ENCODE peak calls at places on chromosome 12, in five cellular contexts. One of them, this sample, is unnamed. For H3K4me1, the result is how much of the 10 kb centered on the place peaks cover.

GRCh38 chr12:30757316-30757715 is 2.6 kb upstream of the CAPRIN2 start:
- DNase-seq in sigmoid colon: no peak
- DNase-seq in tibial artery: no peak
- DNase-seq in Karpas-422: no peak
- DNase-seq in PC-3: no peak
- DNase-seq in this sample: no peak

GRCh38 chr12:56257491-56258067 is 605 bp downstream of the ANKRD52 start:
- DNase-seq in sigmoid colon: no peak
- DNase-seq in PC-3: peak
- DNase-seq in tibial artery: no peak
- DNase-seq in Karpas-422: no peak
- DNase-seq in this sample: peak

GRCh38 chr12:112906712-112907414 is at the start of gene OAS1:
- DNase-seq in sigmoid colon: no peak
- DNase-seq in tibial artery: peak
- DNase-seq in Karpas-422: peak
- DNase-seq in PC-3: peak
- DNase-seq in this sample: peak

GRCh38 chr12:122672515-122672914 is 30.6 kb downstream of the HCAR2 start:
- DNase-seq in Karpas-422: no peak
- DNase-seq in tibial artery: no peak
- DNase-seq in PC-3: no peak
- DNase-seq in sigmoid colon: no peak
- DNase-seq in this sample: no peak

GRCh38 chr12:32312049-32312670 is 87.2 kb upstream of the FGD4 start:
- DNase-seq in tibial artery: no peak
- DNase-seq in Karpas-422: peak
- DNase-seq in sigmoid colon: no peak
- DNase-seq in PC-3: peak
- DNase-seq in this sample: peak

GRCh38 chr12:4116251-4117111 is 157.1 kb upstream of the CCND2 start:
- DNase-seq in tibial artery: no peak
- DNase-seq in sigmoid colon: peak
- DNase-seq in PC-3: no peak
- DNase-seq in Karpas-422: peak
- DNase-seq in this sample: peak

GRCh38 chr12:104456417-104456949 is at the start of gene CHST11:
- DNase-seq in Karpas-422: no peak
- DNase-seq in PC-3: peak
- DNase-seq in sigmoid colon: peak
- DNase-seq in tibial artery: peak
- DNase-seq in this sample: peak

GRCh38 chr12:69007166-69007857 is 74.3 kb upstream of the CPM start:
- DNase-seq in tibial artery: no peak
- DNase-seq in PC-3: peak
- DNase-seq in sigmoid colon: no peak
- DNase-seq in Karpas-422: no peak
- DNase-seq in this sample: no peak

GRCh38 chr12:69688021-69688420 is 11.1 kb downstream of the BEST3 start:
- DNase-seq in Karpas-422: no peak
- DNase-seq in sigmoid colon: no peak
- DNase-seq in PC-3: peak
- DNase-seq in tibial artery: no peak
- DNase-seq in this sample: peak

GRCh38 chr12:106042091-106042490 is 96.7 kb downstream of the NUAK1 start:
- DNase-seq in Karpas-422: no peak
- DNase-seq in tibial artery: no peak
- DNase-seq in sigmoid colon: no peak
- DNase-seq in PC-3: peak
- DNase-seq in this sample: no peak

GRCh38 chr12:46701356-46701755 is 124.4 kb downstream of the SLC38A4 start:
- DNase-seq in PC-3: no peak
- DNase-seq in Karpas-422: no peak
- DNase-seq in tibial artery: no peak
- DNase-seq in sigmoid colon: no peak
- DNase-seq in this sample: peak

DNA sequence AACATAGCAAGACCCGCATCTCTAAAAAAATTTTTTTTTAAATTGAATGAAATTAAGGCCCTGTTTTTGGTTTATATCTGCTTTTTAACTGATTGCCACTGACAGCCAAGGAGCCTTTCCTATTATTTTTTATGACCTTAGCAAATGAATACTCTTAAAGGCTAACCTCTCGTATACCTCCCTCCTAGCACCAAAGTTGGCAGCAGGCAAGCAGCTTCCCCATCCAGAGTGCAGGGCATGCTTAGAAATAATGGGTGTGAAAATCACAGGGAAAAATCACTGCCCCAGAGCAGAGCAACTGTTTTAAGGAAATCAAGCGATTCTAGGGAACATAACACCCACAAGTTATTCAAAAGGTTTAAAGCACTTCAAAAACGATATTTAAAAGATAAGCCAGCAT is 20.7 kb downstream of the HAL start:
- DNase-seq in sigmoid colon: no peak
- DNase-seq in tibial artery: no peak
- DNase-seq in Karpas-422: no peak
- DNase-seq in PC-3: no peak
- DNase-seq in this sample: no peak
- H3K4me1 ChIP-seq in sigmoid colon: under half
- H3K4me1 ChIP-seq in tibial artery: under half
- H3K4me1 ChIP-seq in Karpas-422: under half
- H3K4me1 ChIP-seq in PC-3: under half
- H3K4me1 ChIP-seq in this sample: under half

DNA sequence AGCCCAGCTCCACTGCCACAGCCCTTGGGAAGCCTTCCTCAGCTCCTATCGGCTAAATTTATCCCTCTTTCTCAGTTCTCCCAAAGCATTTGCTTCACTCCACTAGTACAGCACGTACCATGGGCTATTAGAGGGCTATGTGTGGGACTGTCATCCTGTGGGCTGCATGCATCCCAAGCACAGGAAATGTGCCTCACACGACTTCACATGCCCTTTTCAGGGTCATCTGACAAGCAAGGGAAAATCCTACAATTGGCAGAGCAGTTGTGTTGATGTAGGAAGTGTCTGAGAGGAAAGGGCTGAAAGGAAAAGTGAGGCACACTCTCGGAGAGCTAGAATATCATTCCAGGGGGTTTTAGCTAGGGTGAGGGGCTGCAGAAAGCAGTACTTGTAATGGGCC is 47.6 kb downstream of the NINJ2 start:
- DNase-seq in tibial artery: no peak
- DNase-seq in PC-3: no peak
- DNase-seq in Karpas-422: no peak
- DNase-seq in sigmoid colon: no peak
- DNase-seq in this sample: no peak
- H3K4me1 ChIP-seq in tibial artery: under half
- H3K4me1 ChIP-seq in PC-3: under half
- H3K4me1 ChIP-seq in Karpas-422: under half
- H3K4me1 ChIP-seq in sigmoid colon: under half
- H3K4me1 ChIP-seq in this sample: under half

GRCh38 chr12:6774557-6775062 is 2.3 kb downstream of the LAG3 start:
- DNase-seq in Karpas-422: no peak
- DNase-seq in tibial artery: no peak
- DNase-seq in sigmoid colon: no peak
- DNase-seq in PC-3: no peak
- DNase-seq in this sample: no peak

GRCh38 chr12:6772729-6773661 is 675 bp downstream of the LAG3 start:
- DNase-seq in Karpas-422: no peak
- DNase-seq in sigmoid colon: no peak
- DNase-seq in PC-3: no peak
- DNase-seq in tibial artery: no peak
- DNase-seq in this sample: no peak

GRCh38 chr12:6775185-6775770 is 3.0 kb downstream of the LAG3 start:
- DNase-seq in sigmoid colon: no peak
- DNase-seq in tibial artery: no peak
- DNase-seq in Karpas-422: no peak
- DNase-seq in PC-3: no peak
- DNase-seq in this sample: no peak

GRCh38 chr12:6772331-6772695 is at the start of gene LAG3:
- DNase-seq in tibial artery: no peak
- DNase-seq in Karpas-422: no peak
- DNase-seq in PC-3: no peak
- DNase-seq in sigmoid colon: no peak
- DNase-seq in this sample: no peak

GRCh38 chr12:6773662-6774351 is 1.5 kb downstream of the LAG3 start:
- DNase-seq in Karpas-422: no peak
- DNase-seq in sigmoid colon: no peak
- DNase-seq in tibial artery: no peak
- DNase-seq in PC-3: no peak
- DNase-seq in this sample: no peak
- H3K4me1 ChIP-seq in Karpas-422: under half
- H3K4me1 ChIP-seq in sigmoid colon: half or more
- H3K4me1 ChIP-seq in tibial artery: under half
- H3K4me1 ChIP-seq in PC-3: under half
- H3K4me1 ChIP-seq in this sample: under half

DNA sequence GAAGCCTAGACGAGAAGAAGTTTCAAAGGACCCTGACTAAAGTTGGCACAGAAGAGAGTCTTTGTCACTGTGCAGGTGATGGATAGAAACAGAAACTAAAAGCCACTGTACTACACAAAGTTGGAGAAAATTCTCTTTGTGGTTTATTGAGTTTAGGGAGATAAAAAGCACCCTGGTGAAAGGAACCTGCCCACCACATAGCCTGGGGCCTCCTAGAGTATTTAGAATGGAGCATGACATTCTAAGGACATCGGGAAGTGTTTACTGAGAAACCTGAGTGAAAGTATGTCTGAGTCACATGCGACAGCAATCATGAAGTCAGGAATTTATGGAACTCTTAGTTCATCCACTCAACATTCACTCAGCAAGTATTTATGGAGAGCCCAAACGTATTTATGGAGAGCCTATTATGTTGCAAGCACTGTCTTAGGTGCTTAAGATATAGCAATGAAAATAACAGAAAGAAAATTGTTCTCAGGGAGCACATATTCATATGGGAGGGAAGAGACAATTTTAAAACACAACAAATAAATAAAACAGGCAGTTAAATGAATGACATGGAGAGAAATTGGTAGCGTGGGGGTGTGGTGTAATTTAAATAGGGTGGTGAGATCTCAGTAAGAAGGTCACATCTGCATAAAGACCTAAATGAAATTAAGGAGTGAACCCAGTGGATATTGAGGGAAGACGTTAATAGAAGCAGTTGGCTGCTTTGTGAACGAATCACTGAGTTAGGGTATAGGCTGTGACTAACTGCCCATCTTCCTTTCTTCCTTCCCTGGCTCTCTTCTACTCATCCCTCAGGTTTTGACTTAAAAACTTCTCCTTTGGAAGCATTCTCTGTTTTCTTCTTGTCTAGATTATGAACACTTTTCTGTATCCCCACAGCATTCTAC is 65.0 kb downstream of the BTG1 start:
- DNase-seq in tibial artery: no peak
- DNase-seq in Karpas-422: no peak
- DNase-seq in PC-3: peak
- DNase-seq in sigmoid colon: no peak
- DNase-seq in this sample: peak
- H3K4me1 ChIP-seq in tibial artery: under half
- H3K4me1 ChIP-seq in Karpas-422: under half
- H3K4me1 ChIP-seq in PC-3: half or more
- H3K4me1 ChIP-seq in sigmoid colon: under half
- H3K4me1 ChIP-seq in this sample: under half

DNA sequence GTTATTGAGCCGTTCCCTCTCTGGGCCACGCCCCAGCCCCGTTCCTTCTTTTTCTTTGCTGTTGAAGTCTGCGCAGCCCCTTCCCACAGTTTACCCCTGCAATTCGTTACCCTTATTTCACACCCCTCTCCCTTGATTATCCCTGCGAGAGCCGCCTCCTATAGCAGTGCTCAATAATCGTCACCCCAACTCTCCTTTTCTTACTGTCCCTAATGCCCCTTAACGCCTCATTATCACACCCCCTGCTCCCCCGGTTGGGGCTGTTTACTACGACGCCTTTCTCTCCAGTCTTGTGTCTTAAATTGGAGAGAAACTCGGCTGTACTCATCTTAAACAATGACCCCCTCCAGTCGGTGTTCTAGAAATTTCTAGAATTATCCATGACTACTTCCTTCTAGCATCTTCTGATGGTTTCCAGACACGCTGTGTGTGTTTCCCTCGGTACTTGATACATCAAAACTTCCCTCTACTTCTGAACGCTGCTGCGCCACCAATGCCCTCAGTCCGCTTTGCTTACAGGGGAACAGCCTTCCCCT is 713 bp upstream of the FBXL14 start:
- DNase-seq in sigmoid colon: peak
- DNase-seq in PC-3: no peak
- DNase-seq in tibial artery: no peak
- DNase-seq in Karpas-422: peak
- DNase-seq in this sample: no peak
- H3K4me1 ChIP-seq in sigmoid colon: half or more
- H3K4me1 ChIP-seq in PC-3: under half
- H3K4me1 ChIP-seq in tibial artery: under half
- H3K4me1 ChIP-seq in Karpas-422: under half
- H3K4me1 ChIP-seq in this sample: under half

DNA sequence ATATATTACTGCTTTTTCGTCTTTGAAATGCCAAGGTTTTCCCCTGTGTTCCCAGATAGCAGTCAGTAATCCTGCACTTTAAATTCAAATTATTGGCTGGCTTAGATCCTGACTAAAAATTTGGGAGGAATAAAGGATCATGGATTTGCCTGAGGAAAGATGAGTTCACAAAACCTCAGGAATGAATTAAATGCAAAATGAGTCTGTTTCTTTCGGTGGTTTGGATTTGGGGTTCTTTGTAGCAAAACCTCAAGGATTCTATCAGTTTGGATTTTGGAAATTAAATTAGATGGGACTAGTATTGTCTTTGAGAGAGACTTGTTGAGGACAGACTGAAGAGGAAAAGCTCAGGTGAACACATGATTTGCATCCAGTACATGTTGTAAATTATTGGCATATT is 36.1 kb downstream of the PPFIBP1 start:
- DNase-seq in PC-3: no peak
- DNase-seq in Karpas-422: no peak
- DNase-seq in tibial artery: no peak
- DNase-seq in sigmoid colon: no peak
- DNase-seq in this sample: no peak
- H3K4me1 ChIP-seq in PC-3: under half
- H3K4me1 ChIP-seq in Karpas-422: under half
- H3K4me1 ChIP-seq in tibial artery: under half
- H3K4me1 ChIP-seq in sigmoid colon: half or more
- H3K4me1 ChIP-seq in this sample: under half

This sample was measured in mesendoderm.